ENCODE peak calls at places on chromosomes 1 and 21, in nine cellular contexts. V is HFF-Myc; G is astrocyte of the spinal cord; Z is mucosa of descending colon; N is CD8-positive, alpha-beta T cell; D is bronchial epithelial cell; B is choroid plexus epithelial cell; Y is AG04450; P is GM13976. H is an unnamed sample.

GRCh38 chr1:25204797-25205441 is 27.4 kb downstream of the SYF2 start:
- DNase-seq in V (peak), D (peak), N (peak), Z (no peak), P (peak), G (peak), B (peak), Y (no peak), H (no peak)

GRCh38 chr1:116372651-116373444 is at the start of gene ATP1A1:
- DNase-seq in G (peak), V (peak), B (peak), P (peak), D (peak), N (peak), Y (peak), Z (peak), H (peak)

GRCh38 chr21:34279883-34280282 is 83.9 kb upstream of the KCNE2 start:
- DNase-seq in G (no peak), D (peak), P (no peak), N (no peak), B (no peak), V (no peak), Z (no peak), Y (no peak), H (no peak)

GRCh38 chr1:9438431-9439073 is 100.7 kb upstream of the SLC25A33 start:
- DNase-seq in V (no peak), Z (no peak), B (peak), N (no peak), Y (peak), D (peak), P (no peak), G (peak), H (peak)

GRCh38 chr1:67308136-67308535 is 463 bp downstream of the IL12RB2 start:
- DNase-seq in V (no peak), P (peak), N (no peak), Y (no peak), B (no peak), G (no peak), D (no peak), Z (no peak), H (no peak)

GRCh38 chr1:9442266-9442846 is 96.9 kb upstream of the SLC25A33 start:
- DNase-seq in P (no peak), Y (no peak), G (peak), D (peak), B (peak), N (no peak), Z (no peak), V (no peak), H (peak)

GRCh38 chr1:153790282-153790995 is 15.2 kb downstream of the SLC27A3 start:
- DNase-seq in V (no peak), G (peak), D (no peak), B (peak), P (no peak), Y (peak), Z (peak), N (no peak), H (peak)

GRCh38 chr1:111906816-111907215 is 82.7 kb downstream of the KCND3 start:
- DNase-seq in Y (no peak), G (no peak), P (no peak), Z (no peak), D (no peak), N (no peak), V (no peak), B (no peak), H (no peak)

GRCh38 chr1:121546830-121547680 is 362.3 kb downstream of the SRGAP2C start:
- DNase-seq in Z (no peak), N (no peak), P (no peak), Y (no peak), V (no peak), B (no peak), D (peak), G (no peak), H (no peak)

GRCh38 chr21:17613242-17613676 is 558 bp upstream of the BTG3 start:
- DNase-seq in B (peak), P (peak), Z (no peak), G (peak), D (no peak), Y (no peak), N (no peak), V (no peak), H (peak)

DNA sequence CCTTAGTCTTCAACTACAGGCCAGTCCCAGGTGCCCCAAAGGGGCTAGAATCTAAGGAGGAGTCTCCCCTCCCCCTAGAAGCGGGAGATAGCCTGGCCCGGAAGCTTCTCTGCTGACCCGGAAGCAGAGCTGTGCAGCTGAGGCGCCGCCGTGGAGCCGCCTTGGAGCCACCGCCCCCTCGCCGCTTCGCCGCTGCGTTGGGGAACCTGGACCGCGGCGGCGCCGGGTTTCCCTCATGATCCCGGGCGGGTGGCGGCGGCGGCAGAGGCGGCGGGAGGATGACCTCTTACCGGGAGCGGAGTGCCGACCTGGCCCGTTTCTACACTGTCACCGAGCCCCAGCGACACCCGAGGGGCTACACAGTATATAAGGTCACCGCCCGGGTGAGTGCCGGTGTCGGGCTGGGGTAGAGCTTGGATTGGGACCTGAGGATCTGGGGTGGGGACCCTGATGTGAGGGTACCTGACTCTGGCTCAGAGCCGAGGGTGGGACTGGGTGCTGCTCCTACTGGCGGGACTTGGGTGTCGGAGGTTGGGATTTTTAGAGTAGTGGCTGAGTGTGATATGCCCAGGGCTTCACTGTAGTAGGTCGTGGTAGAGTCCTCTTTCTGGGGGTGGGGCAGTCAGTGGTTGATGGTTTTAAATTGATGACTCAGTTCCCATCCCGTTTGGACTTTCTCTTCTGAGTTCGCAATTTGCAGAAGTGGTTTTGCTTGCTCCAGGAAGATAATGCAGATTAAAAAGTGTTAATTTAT is at the start of gene RPS6KC1:
- DNase-seq in P (peak), D (peak), N (peak), Y (peak), G (peak), V (peak), B (peak), Z (peak), H (peak)
- TF ChIP-seq CTCF in P (no peak), D (peak), N (no peak), Y (no peak), G (peak), V (no peak), B (peak), Z (no peak), H (no peak)

GRCh38 chr21:37909936-37910335 is 6.3 kb downstream of the KCNJ6 start:
- DNase-seq in V (no peak), Z (no peak), N (no peak), G (no peak), B (no peak), Y (no peak), D (no peak), P (no peak), H (no peak)
- TF ChIP-seq CTCF in V (peak), Z (no peak), N (no peak), G (no peak), B (peak), Y (peak), D (no peak), P (no peak), H (no peak)

DNA sequence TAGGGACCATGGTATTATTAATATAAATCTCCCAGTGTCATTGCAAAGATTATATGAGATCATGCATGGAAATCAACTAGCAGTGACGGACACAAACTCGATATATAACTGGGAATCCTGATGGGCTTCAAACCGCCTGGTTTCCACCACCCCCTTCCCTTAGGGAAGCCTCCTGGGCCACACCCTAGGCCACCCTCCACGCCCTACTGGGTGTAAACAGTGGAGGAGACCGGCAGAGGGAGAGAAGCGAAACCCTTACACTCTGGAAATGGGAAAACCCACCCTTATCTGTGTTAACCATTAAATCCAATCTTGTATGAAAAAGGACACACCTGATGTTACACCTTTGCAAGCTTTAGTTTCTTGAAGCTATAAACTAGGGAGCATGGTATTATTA is 591 bp upstream of the ZNHIT6 start:
- DNase-seq in B (no peak), D (no peak), G (no peak), N (no peak), V (no peak), Y (no peak), P (no peak), Z (peak), H (no peak)
- TF ChIP-seq CTCF in B (no peak), D (no peak), G (no peak), N (no peak), V (no peak), Y (no peak), P (no peak), Z (no peak), H (no peak)

GRCh38 chr1:202760589-202760988 is 47.6 kb downstream of the KDM5B start:
- DNase-seq in D (no peak), P (no peak), G (no peak), V (no peak), Z (no peak), Y (no peak), N (no peak), B (peak), H (no peak)

GRCh38 chr1:202765726-202766125 is 42.5 kb downstream of the KDM5B start:
- DNase-seq in V (no peak), Y (no peak), G (no peak), Z (no peak), N (no peak), B (no peak), P (no peak), D (no peak), H (no peak)

DNA sequence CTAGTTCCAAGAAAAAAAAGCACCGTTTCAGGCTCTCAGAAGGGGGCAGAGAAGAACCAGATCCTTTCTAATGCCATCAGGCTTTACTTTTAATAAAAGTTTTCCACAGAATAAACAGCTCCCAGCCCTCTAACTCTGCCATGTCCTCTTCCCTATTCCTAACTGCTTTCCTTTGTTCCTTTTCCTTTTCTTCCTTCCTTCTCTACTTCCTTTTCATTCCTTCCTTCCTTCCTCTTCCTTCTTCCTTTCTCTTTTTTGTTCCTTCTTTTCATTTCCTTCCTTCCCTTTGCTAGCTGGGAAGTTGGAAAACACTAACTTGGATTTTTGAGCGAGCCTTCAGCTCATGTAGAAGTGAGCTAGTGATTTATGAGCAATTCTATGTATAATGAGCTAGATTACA is 46.2 kb downstream of the KDM5B start:
- DNase-seq in P (no peak), Y (no peak), N (no peak), Z (no peak), V (no peak), B (no peak), G (no peak), D (no peak), H (no peak)
- TF ChIP-seq CTCF in P (no peak), Y (no peak), N (no peak), Z (no peak), V (no peak), B (no peak), G (no peak), D (no peak), H (no peak)